ENCODE peak calls at places on chromosome 19, in seven cellular contexts. O is K562, Y is HEK293T, Z is GM12878, B is WTC11, I is H1, Q is HepG2. K is an unnamed sample.

GRCh38 chr19:33621065-33621785 is 528 bp upstream of the CHST8 start:
- DNase-seq in Z (no peak), Y (no peak), O (no peak), B (peak; percentile 59), I (peak; percentile 76), Q (no peak), K (no peak)

GRCh38 chr19:2549701-2550191 is 73.8 kb downstream of the GADD45B start:
- DNase-seq in Y (no peak), Q (no peak), I (no peak), Z (no peak), B (no peak), O (no peak), K (no peak)

GRCh38 chr19:41944336-41944735 is 14.8 kb downstream of the RABAC1 start:
- DNase-seq in B (no peak), O (no peak), Y (no peak), I (no peak), Z (no peak), Q (no peak), K (no peak)

GRCh38 chr19:23071087-23071511 is 45.7 kb upstream of the ZNF730 start:
- DNase-seq in Q (no peak), B (peak; percentile 33), Z (no peak), Y (no peak), O (no peak), I (no peak), K (no peak)

GRCh38 chr19:17358395-17358794 is 18.7 kb downstream of the PLVAP start:
- DNase-seq in Q (no peak), I (no peak), O (no peak), B (no peak), Z (no peak), Y (no peak), K (peak; percentile 37)

GRCh38 chr19:13985771-13986347 is 20.3 kb downstream of the RFX1 start:
- DNase-seq in Q (no peak), I (no peak), O (no peak), Z (no peak), B (peak; percentile 47), Y (no peak), K (no peak)

GRCh38 chr19:32537626-32538025 is 43.4 kb upstream of the PDCD5 start:
- DNase-seq in I (no peak), Z (no peak), O (no peak), Y (no peak), B (no peak), Q (no peak), K (no peak)

GRCh38 chr19:12365094-12365371 is 450 bp downstream of the ZNF442 start:
- DNase-seq in I (no peak), Z (no peak), B (no peak), Y (no peak), Q (no peak), O (no peak), K (no peak)

GRCh38 chr19:30004403-30004802 is 62.4 kb downstream of the URI1 start:
- DNase-seq in Q (no peak), B (no peak), Y (no peak), I (no peak), O (no peak), Z (no peak), K (no peak)

GRCh38 chr19:17289489-17289888 is 7.8 kb downstream of the ANKLE1 start:
- DNase-seq in O (peak; percentile 96), I (peak; percentile 92), Q (no peak), Z (no peak), B (peak; percentile 91), Y (peak; percentile 91), K (peak; percentile 89)

GRCh38 chr19:48511321-48511731 is 309 bp downstream of the LMTK3 start:
- DNase-seq in I (peak; percentile 74), Z (no peak), B (no peak), Y (no peak), O (no peak), Q (no peak), K (no peak)

GRCh38 chr19:39935262-39935661 is 828 bp upstream of the FCGBP start:
- DNase-seq in Z (no peak), I (no peak), B (no peak), O (no peak), Y (no peak), Q (no peak), K (no peak)

GRCh38 chr19:11798391-11799296 is at the start of gene ZNF491:
- DNase-seq in B (peak; percentile 97), O (peak; percentile 82), Z (no peak), Y (no peak), I (peak; percentile 94), Q (peak; percentile 87), K (no peak)

GRCh38 chr19:4971424-4971793 is 2.5 kb downstream of the KDM4B start:
- DNase-seq in O (peak; percentile 67), B (peak; percentile 72), I (peak; percentile 72), Y (no peak), Q (peak; percentile 59), Z (no peak), K (no peak)

GRCh38 chr19:991174-991931 is 7.2 kb downstream of the WDR18 start:
- DNase-seq in I (peak; percentile 86), B (peak; percentile 91), Z (no peak), O (peak; percentile 85), Y (peak; percentile 88), Q (no peak), K (peak; percentile 22)

GRCh38 chr19:1904385-1905070 is 671 bp upstream of the ADAT3 start:
- DNase-seq in Z (peak; percentile 86), B (peak; percentile 76), O (no peak), Y (no peak), Q (no peak), I (peak; percentile 72), K (no peak)

GRCh38 chr19:12126707-12127106 is 13.4 kb downstream of the ZNF20 start:
- DNase-seq in Q (peak; percentile 24), I (peak; percentile 54), Z (no peak), Y (no peak), B (peak; percentile 22), O (peak; percentile 30), K (no peak)

GRCh38 chr19:38210458-38210987 is 13.5 kb downstream of the DPF1 start:
- DNase-seq in Y (no peak), B (peak; percentile 93), Z (no peak), Q (no peak), I (peak; percentile 90), O (peak; percentile 66), K (no peak)

GRCh38 chr19:49988433-49988832 is 27.5 kb upstream of the SIGLEC11 start:
- DNase-seq in Y (no peak), Q (no peak), B (no peak), Z (no peak), O (no peak), I (no peak), K (no peak)

GRCh38 chr19:40588926-40589569 is 12.1 kb upstream of the LTBP4 start:
- DNase-seq in B (no peak), Z (no peak), O (no peak), I (no peak), Y (no peak), Q (no peak), K (no peak)

GRCh38 chr19:38315657-38316476 is at the start of gene YIF1B:
- DNase-seq in Z (peak; percentile 83), Q (peak; percentile 93), Y (peak; percentile 97), B (peak; percentile 97), O (peak; percentile 97), I (peak; percentile 94), K (peak; percentile 97)

GRCh38 chr19:793775-794174 is 3.5 kb upstream of the PTBP1 start:
- DNase-seq in Q (no peak), I (peak; percentile 47), B (no peak), O (no peak), Y (no peak), Z (no peak), K (no peak)

GRCh38 chr19:49596407-49596806 is 5.4 kb downstream of the PRR12 start:
- DNase-seq in I (no peak), O (no peak), Z (no peak), Q (no peak), B (no peak), Y (no peak), K (no peak)

GRCh38 chr19:22327321-22327720 is 41.1 kb downstream of the ZNF729 start:
- DNase-seq in B (no peak), I (no peak), Z (no peak), Q (no peak), Y (no peak), O (no peak), K (no peak)

GRCh38 chr19:50870417-50871089 is 2.7 kb upstream of the KLK2 start:
- DNase-seq in I (peak; percentile 52), B (peak; percentile 44), O (peak; percentile 93), Z (no peak), Q (peak; percentile 12), Y (no peak), K (no peak)

GRCh38 chr19:42065051-42065450 is 5.0 kb downstream of the GRIK5 start:
- DNase-seq in Y (no peak), Q (no peak), I (no peak), O (no peak), B (no peak), Z (no peak), K (no peak)

GRCh38 chr19:35161434-35161743 is 6.9 kb downstream of the FXYD5 start:
- DNase-seq in Z (no peak), Y (no peak), Q (no peak), I (no peak), O (peak; percentile 86), B (no peak), K (no peak)

DNA sequence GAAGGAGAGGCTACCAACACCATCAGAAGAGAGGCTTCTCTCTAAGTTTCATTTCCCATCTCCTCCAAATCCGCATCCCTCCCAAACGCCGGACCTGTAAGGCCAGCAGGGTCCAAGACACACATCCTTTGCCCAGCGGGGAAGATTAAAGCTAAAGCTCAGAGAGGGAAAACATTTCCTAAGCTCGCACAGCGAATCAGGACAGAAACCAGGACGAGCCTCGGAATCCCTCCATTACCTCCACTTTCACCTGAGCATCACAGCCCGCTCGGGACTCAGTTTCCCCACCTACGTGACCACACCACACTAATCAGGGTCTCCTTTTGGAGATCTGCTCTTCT is 711 bp upstream of the FOSB start:
- DNase-seq in B (no peak), Z (no peak), Q (no peak), Y (no peak), O (no peak), I (no peak), K (no peak)
- TF ChIP-seq SP1 in B (no peak), Z (no peak), Q (no peak), Y (no peak), O (no peak), I (no peak), K (no peak)

GRCh38 chr19:19120308-19121156 is 17.7 kb downstream of the TMEM161A start:
- DNase-seq in I (peak; percentile 100), Q (peak; percentile 35), B (peak; percentile 100), O (peak; percentile 99), Y (peak; percentile 95), Z (no peak), K (no peak)
- TF ChIP-seq SP1 in I (no peak), Q (no peak), B (peak; percentile 13), O (no peak), Y (no peak), Z (no peak), K (no peak)

DNA sequence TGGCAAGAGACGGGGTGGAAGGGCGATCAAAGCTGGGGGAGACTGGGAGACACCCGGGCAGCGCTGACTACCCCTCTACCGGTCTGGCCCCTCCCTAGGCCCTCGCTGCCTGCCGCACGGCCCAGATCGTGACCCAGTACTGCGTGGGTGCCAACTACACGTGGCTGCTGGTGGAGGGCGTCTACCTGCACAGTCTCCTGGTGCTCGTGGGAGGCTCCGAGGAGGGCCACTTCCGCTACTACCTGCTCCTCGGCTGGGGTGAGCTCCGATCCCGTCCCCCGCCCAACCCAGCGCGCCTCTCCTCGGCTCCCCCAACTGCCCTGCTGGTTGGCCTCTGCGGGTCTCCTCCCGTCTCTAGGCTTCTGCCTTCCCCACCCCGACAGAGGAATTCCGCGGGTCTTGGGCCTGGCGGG is 8.8 kb downstream of the GIPR start:
- DNase-seq in Z (no peak), I (peak; percentile 85), O (no peak), Q (no peak), Y (no peak), B (no peak), K (no peak)
- TF ChIP-seq SP1 in Z (no peak), I (no peak), O (no peak), Q (no peak), Y (no peak), B (no peak), K (no peak)

GRCh38 chr19:56167064-56167578 is 8.7 kb upstream of the GALP start:
- DNase-seq in B (no peak), Y (no peak), Z (no peak), O (no peak), Q (no peak), I (no peak), K (no peak)
- TF ChIP-seq SP1 in B (no peak), Y (no peak), Z (no peak), O (no peak), Q (no peak), I (no peak), K (no peak)